ENCODE peak calls at places on chromosomes 3 and 15, in four cellular contexts. R is A549, N is HepG2, Z is K562. M is an unnamed sample.

GRCh38 chr3:156433138-156433537 is 121.8 kb downstream of the SSR3 start:
- DNase-seq in R (no peak), N (no peak), Z (no peak), M (no peak)

GRCh38 chr3:172249039-172249438 is 199.2 kb downstream of the GHSR start:
- DNase-seq in R (no peak), N (no peak), Z (no peak), M (no peak)

GRCh38 chr3:171959532-171960044 is 79.8 kb upstream of the FNDC3B start:
- DNase-seq in R (no peak), N (peak; percentile 57), Z (no peak), M (no peak)

GRCh38 chr3:133277813-133278212 is 122.0 kb upstream of the BFSP2 start:
- DNase-seq in R (no peak), N (no peak), Z (no peak), M (no peak)

GRCh38 chr3:184361932-184362667 is 590 bp downstream of the POLR2H start:
- DNase-seq in R (peak; percentile 81), N (no peak), Z (peak; percentile 73), M (peak; percentile 47)

GRCh38 chr3:150450906-150451305 is 42.8 kb downstream of the TSC22D2 start:
- DNase-seq in R (no peak), N (no peak), Z (no peak), M (no peak)

GRCh38 chr3:108877906-108878305 is 55.3 kb downstream of the TRAT1 start:
- DNase-seq in R (no peak), N (no peak), Z (no peak), M (no peak)

GRCh38 chr15:68784206-68784605 is 36.5 kb downstream of the ANP32A start:
- DNase-seq in R (no peak), N (no peak), Z (no peak), M (no peak)

GRCh38 chr3:138114988-138115971 is at the start of gene DZIP1L:
- DNase-seq in R (peak; percentile 57), N (peak; percentile 23), Z (peak; percentile 60), M (peak; percentile 68)

GRCh38 chr3:52146811-52147210 is 7.4 kb downstream of the POC1A start:
- DNase-seq in R (no peak), N (no peak), Z (no peak), M (no peak)

GRCh38 chr3:22887664-22888291 is 315.3 kb upstream of the UBE2E2 start:
- DNase-seq in R (peak; percentile 53), N (no peak), Z (no peak), M (peak; percentile 16)

GRCh38 chr3:42904076-42904475 is 1.9 kb upstream of the ZNF662 start:
- DNase-seq in R (no peak), N (no peak), Z (no peak), M (no peak)

GRCh38 chr15:27935328-27935727 is 163.8 kb downstream of the OCA2 start:
- DNase-seq in R (no peak), N (no peak), Z (no peak), M (no peak)

GRCh38 chr3:49928511-49929017 is 1.0 kb downstream of the MON1A start:
- DNase-seq in R (no peak), N (no peak), Z (no peak), M (no peak)

GRCh38 chr3:170749185-170749584 is 120.8 kb downstream of the RPL22L1 start:
- DNase-seq in R (no peak), N (no peak), Z (no peak), M (no peak)

GRCh38 chr15:41241251-41241964 is 10.3 kb downstream of the CHP1 start:
- DNase-seq in R (no peak), N (peak; percentile 91), Z (peak; percentile 17), M (no peak)

GRCh38 chr3:30894521-30895289 is at the start of gene GADL1:
- DNase-seq in R (peak; percentile 10), N (no peak), Z (no peak), M (peak; percentile 68)

GRCh38 chr3:192260611-192261010 is 466.7 kb downstream of the FGF12 start:
- DNase-seq in R (no peak), N (no peak), Z (no peak), M (no peak)

GRCh38 chr3:176814252-176814651 is 383.0 kb downstream of the TBL1XR1 start:
- DNase-seq in R (peak; percentile 39), N (peak; percentile 32), Z (peak; percentile 9), M (peak; percentile 87)

GRCh38 chr15:57165992-57166391 is 210.3 kb upstream of the CGNL1 start:
- DNase-seq in R (no peak), N (no peak), Z (no peak), M (no peak)

GRCh38 chr3:13493867-13494441 is 13.8 kb downstream of the HDAC11 start:
- DNase-seq in R (no peak), N (no peak), Z (no peak), M (no peak)

GRCh38 chr15:25863067-25863967 is at the start of gene ATP10A:
- DNase-seq in R (peak; percentile 29), N (no peak), Z (no peak), M (peak; percentile 44)

GRCh38 chr15:76431936-76432335 is 95.4 kb downstream of the ISL2 start:
- DNase-seq in R (no peak), N (no peak), Z (no peak), M (no peak)

GRCh38 chr3:65729553-65729952 is 309.2 kb downstream of the MAGI1 start:
- DNase-seq in R (no peak), N (peak; percentile 92), Z (no peak), M (no peak)

GRCh38 chr3:98553021-98553563 is 21.3 kb downstream of the GPR15 start:
- DNase-seq in R (no peak), N (no peak), Z (no peak), M (no peak)

GRCh38 chr15:38252481-38253311 is at the start of gene SPRED1:
- DNase-seq in R (no peak), N (peak; percentile 14), Z (peak; percentile 39), M (peak; percentile 61)

GRCh38 chr3:37987751-37988179 is 2.8 kb upstream of the VILL start:
- DNase-seq in R (no peak), N (no peak), Z (no peak), M (no peak)

GRCh38 chr3:9778102-9778501 is 8.4 kb upstream of the CAMK1 start:
- DNase-seq in R (no peak), N (no peak), Z (no peak), M (no peak)

GRCh38 chr3:113890256-113890900 is 51.8 kb downstream of the GRAMD1C start:
- DNase-seq in R (peak; percentile 30), N (peak; percentile 20), Z (no peak), M (peak; percentile 39)

GRCh38 chr3:98587654-98588532 is 5.5 kb downstream of the CPOX start:
- DNase-seq in R (no peak), N (no peak), Z (no peak), M (no peak)

GRCh38 chr15:39828374-39828931 is 45.8 kb upstream of the FSIP1 start:
- DNase-seq in R (no peak), N (no peak), Z (no peak), M (no peak)

GRCh38 chr15:89749951-89750559 is 994 bp downstream of the MESP1 start:
- DNase-seq in R (no peak), N (no peak), Z (no peak), M (no peak)

GRCh38 chr3:45792516-45793172 is 3.7 kb downstream of the SLC6A20 start:
- DNase-seq in R (no peak), N (no peak), Z (no peak), M (no peak)

GRCh38 chr15:84079885-84080777 is 155.4 kb upstream of the GOLGA6L4 start:
- DNase-seq in R (peak; percentile 13), N (no peak), Z (peak; percentile 9), M (peak; percentile 77)

GRCh38 chr15:69697913-69698312 is 245.3 kb downstream of the RPLP1 start:
- DNase-seq in R (no peak), N (no peak), Z (no peak), M (no peak)

GRCh38 chr3:169764164-169764452 is 752 bp downstream of the TERC start:
- DNase-seq in R (no peak), N (no peak), Z (no peak), M (no peak)

GRCh38 chr3:190554197-190554596 is 40.3 kb downstream of the IL1RAP start:
- DNase-seq in R (no peak), N (no peak), Z (no peak), M (peak; percentile 52)

GRCh38 chr3:44910693-44911092 is 36.3 kb downstream of the TGM4 start:
- DNase-seq in R (no peak), N (no peak), Z (no peak), M (no peak)

DNA sequence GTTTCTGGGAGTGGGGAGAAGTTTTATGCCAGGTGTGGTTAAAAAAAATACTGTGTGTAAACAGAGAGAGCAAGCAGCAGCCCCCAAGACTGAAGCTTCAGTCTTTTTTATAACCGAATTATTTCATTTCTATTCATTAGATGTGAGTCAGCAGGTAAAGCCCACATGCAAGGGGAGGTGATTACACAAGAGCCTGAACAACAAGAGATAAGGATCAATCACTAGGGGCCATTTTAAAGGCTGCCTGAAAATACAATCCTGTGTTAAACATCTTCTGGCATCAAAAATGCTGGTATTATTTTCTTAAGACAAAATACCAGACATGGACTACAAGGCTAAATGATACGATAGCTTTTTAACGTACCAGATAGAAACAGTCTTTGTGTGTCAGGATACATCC is 217.3 kb downstream of the SUCLG2 start:
- DNase-seq in R (no peak), N (peak; percentile 10), Z (no peak), M (no peak)
- TF ChIP-seq NR3C1 in R (no peak), N (no peak), Z (no peak), M (no peak)

GRCh38 chr3:101976473-101976872 is 127.2 kb downstream of the NFKBIZ start:
- DNase-seq in R (no peak), N (no peak), Z (no peak), M (no peak)
- TF ChIP-seq NR3C1 in R (no peak), N (no peak), Z (no peak), M (no peak)

GRCh38 chr3:119063471-119063870 is 28.8 kb upstream of the IGSF11 start:
- DNase-seq in R (no peak), N (no peak), Z (no peak), M (no peak)
- TF ChIP-seq NR3C1 in R (no peak), N (no peak), Z (no peak), M (no peak)

GRCh38 chr3:53243165-53243564 is 12.7 kb downstream of the TKT start:
- DNase-seq in R (peak; percentile 60), N (no peak), Z (no peak), M (peak; percentile 39)
- TF ChIP-seq NR3C1 in R (no peak), N (no peak), Z (no peak), M (no peak)

GRCh38 chr3:71512000-71512399 is 71.5 kb downstream of the FOXP1 start:
- DNase-seq in R (no peak), N (peak; percentile 10), Z (peak; percentile 28), M (peak; percentile 20)
- TF ChIP-seq NR3C1 in R (no peak), N (no peak), Z (no peak), M (no peak)

DNA sequence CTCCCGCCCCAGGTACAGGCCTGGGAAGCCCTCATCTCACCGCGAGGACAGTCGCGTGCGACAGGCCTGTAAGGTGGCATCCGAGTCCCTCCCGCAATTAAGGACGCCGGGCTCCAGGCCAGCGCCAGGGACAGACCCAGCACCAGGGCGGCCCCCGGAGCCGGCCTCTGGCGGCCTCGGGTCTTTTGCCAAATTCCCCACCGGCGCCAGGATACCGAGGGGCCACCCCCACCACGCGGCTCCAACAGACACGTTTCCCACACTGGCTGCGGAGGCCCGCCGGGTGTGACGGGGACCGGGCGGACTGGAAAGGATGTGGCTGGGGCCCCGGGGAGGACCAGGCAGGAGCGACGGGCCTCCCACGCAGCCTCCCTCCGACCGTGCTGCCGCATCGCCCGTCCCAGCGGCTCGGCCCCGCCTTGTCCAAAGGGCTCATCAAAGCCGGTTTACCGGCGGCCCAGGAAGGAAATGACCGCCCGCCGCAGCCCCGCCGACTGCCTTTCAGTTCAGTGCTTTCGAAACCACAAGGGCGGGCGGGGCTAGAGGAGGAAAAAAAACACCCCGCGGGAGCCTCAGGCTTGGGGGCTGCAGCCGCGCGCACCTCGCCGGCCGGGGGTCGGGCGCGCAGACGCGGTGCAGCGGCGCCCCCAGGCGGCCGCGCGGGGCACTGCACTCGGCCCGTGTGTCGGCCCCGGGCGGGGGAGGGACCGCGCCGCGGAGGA is 11.2 kb downstream of the XXYLT1 start:
- DNase-seq in R (peak; percentile 54), N (peak; percentile 92), Z (peak; percentile 94), M (peak; percentile 88)
- TF ChIP-seq NR3C1 in R (no peak), N (no peak), Z (no peak), M (no peak)